ENCODE peak calls at places on chromosomes 3 and 15, in four cellular contexts. One of them, this sample, is unnamed.

GRCh38 chr15:92365079-92365478 is 28.6 kb upstream of the ST8SIA2 start:
- DNase-seq in AG04449: no peak
- DNase-seq in Peyer's patch: no peak
- DNase-seq in brain microvascular endothelial cell: peak; percentile 83
- DNase-seq in this sample: peak; percentile 75

GRCh38 chr3:22377421-22377820 is 626.4 kb upstream of the ZNF385D start:
- DNase-seq in AG04449: no peak
- DNase-seq in Peyer's patch: no peak
- DNase-seq in brain microvascular endothelial cell: peak; percentile 73
- DNase-seq in this sample: peak; percentile 74

GRCh38 chr3:33956211-33956610 is 157.8 kb downstream of the PDCD6IP start:
- DNase-seq in AG04449: no peak
- DNase-seq in Peyer's patch: no peak
- DNase-seq in brain microvascular endothelial cell: no peak
- DNase-seq in this sample: no peak

GRCh38 chr3:44914936-44915335 is 40.5 kb downstream of the TGM4 start:
- DNase-seq in AG04449: no peak
- DNase-seq in Peyer's patch: peak; percentile 42
- DNase-seq in brain microvascular endothelial cell: no peak
- DNase-seq in this sample: peak; percentile 14

GRCh38 chr3:49998326-49998725 is 58.4 kb downstream of the RBM6 start:
- DNase-seq in AG04449: no peak
- DNase-seq in Peyer's patch: no peak
- DNase-seq in brain microvascular endothelial cell: peak; percentile 37
- DNase-seq in this sample: peak; percentile 62

GRCh38 chr3:127045435-127046045 is 62.6 kb downstream of the PLXNA1 start:
- DNase-seq in AG04449: no peak
- DNase-seq in Peyer's patch: no peak
- DNase-seq in brain microvascular endothelial cell: no peak
- DNase-seq in this sample: no peak

GRCh38 chr15:89494006-89494405 is 2.4 kb downstream of the RHCG start:
- DNase-seq in AG04449: no peak
- DNase-seq in Peyer's patch: peak; percentile 7
- DNase-seq in brain microvascular endothelial cell: no peak
- DNase-seq in this sample: no peak

GRCh38 chr3:88142094-88142624 is 7.6 kb upstream of the C3orf38 start:
- DNase-seq in AG04449: no peak
- DNase-seq in Peyer's patch: no peak
- DNase-seq in brain microvascular endothelial cell: no peak
- DNase-seq in this sample: peak; percentile 19

GRCh38 chr3:49397470-49397869 is 14.3 kb downstream of the RHOA start:
- DNase-seq in AG04449: no peak
- DNase-seq in Peyer's patch: no peak
- DNase-seq in brain microvascular endothelial cell: peak; percentile 47
- DNase-seq in this sample: peak; percentile 18

GRCh38 chr15:31487811-31488436 is 161.3 kb downstream of the KLF13 start:
- DNase-seq in AG04449: no peak
- DNase-seq in Peyer's patch: peak; percentile 46
- DNase-seq in brain microvascular endothelial cell: peak; percentile 40
- DNase-seq in this sample: no peak

GRCh38 chr15:76398702-76399101 is 62.1 kb downstream of the ISL2 start:
- DNase-seq in AG04449: no peak
- DNase-seq in Peyer's patch: no peak
- DNase-seq in brain microvascular endothelial cell: no peak
- DNase-seq in this sample: no peak

GRCh38 chr3:171417813-171418212 is 42.4 kb downstream of the TNIK start:
- DNase-seq in AG04449: peak; percentile 34
- DNase-seq in Peyer's patch: peak; percentile 53
- DNase-seq in brain microvascular endothelial cell: peak; percentile 92
- DNase-seq in this sample: peak; percentile 88

GRCh38 chr15:66096711-66097058 is 156.9 kb downstream of the MEGF11 start:
- DNase-seq in AG04449: no peak
- DNase-seq in Peyer's patch: peak; percentile 17
- DNase-seq in brain microvascular endothelial cell: no peak
- DNase-seq in this sample: no peak

GRCh38 chr3:196697270-196697669 is 14.8 kb downstream of the CEP19 start:
- DNase-seq in AG04449: no peak
- DNase-seq in Peyer's patch: no peak
- DNase-seq in brain microvascular endothelial cell: no peak
- DNase-seq in this sample: no peak

GRCh38 chr3:47016086-47016933 is 36.8 kb downstream of the NBEAL2 start:
- DNase-seq in AG04449: no peak
- DNase-seq in Peyer's patch: peak; percentile 49
- DNase-seq in brain microvascular endothelial cell: no peak
- DNase-seq in this sample: no peak

GRCh38 chr15:23690450-23690852 is 3.3 kb upstream of the NDN start:
- DNase-seq in AG04449: peak; percentile 12
- DNase-seq in Peyer's patch: peak; percentile 53
- DNase-seq in brain microvascular endothelial cell: no peak
- DNase-seq in this sample: peak; percentile 38

GRCh38 chr3:127491323-127491722 is 99.2 kb downstream of the TPRA1 start:
- DNase-seq in AG04449: no peak
- DNase-seq in Peyer's patch: no peak
- DNase-seq in brain microvascular endothelial cell: no peak
- DNase-seq in this sample: no peak

GRCh38 chr15:34984884-34985630 is 3.0 kb downstream of the ZNF770 start:
- DNase-seq in AG04449: no peak
- DNase-seq in Peyer's patch: no peak
- DNase-seq in brain microvascular endothelial cell: no peak
- DNase-seq in this sample: peak; percentile 29

GRCh38 chr3:196563721-196564225 is 4.6 kb downstream of the WDR53 start:
- DNase-seq in AG04449: no peak
- DNase-seq in Peyer's patch: no peak
- DNase-seq in brain microvascular endothelial cell: peak; percentile 14
- DNase-seq in this sample: peak; percentile 40

GRCh38 chr15:63466378-63467192 is 37.8 kb upstream of the USP3 start:
- DNase-seq in AG04449: no peak
- DNase-seq in Peyer's patch: peak; percentile 69
- DNase-seq in brain microvascular endothelial cell: peak; percentile 65
- DNase-seq in this sample: peak; percentile 70

GRCh38 chr3:69547457-69548014 is 161.6 kb upstream of the FRMD4B start:
- DNase-seq in AG04449: no peak
- DNase-seq in Peyer's patch: no peak
- DNase-seq in brain microvascular endothelial cell: no peak
- DNase-seq in this sample: no peak

GRCh38 chr3:184259878-184260570 is 1.3 kb downstream of the CAMK2N2 start:
- DNase-seq in AG04449: no peak
- DNase-seq in Peyer's patch: peak; percentile 53
- DNase-seq in brain microvascular endothelial cell: peak; percentile 20
- DNase-seq in this sample: no peak

GRCh38 chr3:171878441-171879225 is 35.5 kb downstream of the TMEM212 start:
- DNase-seq in AG04449: no peak
- DNase-seq in Peyer's patch: no peak
- DNase-seq in brain microvascular endothelial cell: no peak
- DNase-seq in this sample: peak; percentile 74

GRCh38 chr15:57135800-57136199 is 217.4 kb downstream of the TCF12 start:
- DNase-seq in AG04449: no peak
- DNase-seq in Peyer's patch: no peak
- DNase-seq in brain microvascular endothelial cell: no peak
- DNase-seq in this sample: no peak

GRCh38 chr15:57134877-57135276 is 216.4 kb downstream of the TCF12 start:
- DNase-seq in AG04449: no peak
- DNase-seq in Peyer's patch: no peak
- DNase-seq in brain microvascular endothelial cell: no peak
- DNase-seq in this sample: no peak

GRCh38 chr15:57129064-57129463 is 210.6 kb downstream of the TCF12 start:
- DNase-seq in AG04449: no peak
- DNase-seq in Peyer's patch: no peak
- DNase-seq in brain microvascular endothelial cell: no peak
- DNase-seq in this sample: no peak

GRCh38 chr15:57130956-57131355 is 212.5 kb downstream of the TCF12 start:
- DNase-seq in AG04449: no peak
- DNase-seq in Peyer's patch: no peak
- DNase-seq in brain microvascular endothelial cell: no peak
- DNase-seq in this sample: no peak

GRCh38 chr15:57133127-57133968 is 214.9 kb downstream of the TCF12 start:
- DNase-seq in AG04449: no peak
- DNase-seq in Peyer's patch: no peak
- DNase-seq in brain microvascular endothelial cell: no peak
- DNase-seq in this sample: peak; percentile 35
- TF ChIP-seq CTCF in AG04449: no peak
- TF ChIP-seq CTCF in Peyer's patch: no peak
- TF ChIP-seq CTCF in brain microvascular endothelial cell: no peak
- TF ChIP-seq CTCF in this sample: no peak

GRCh38 chr15:75367406-75367912 is 948 bp downstream of the MAN2C1 start:
- DNase-seq in AG04449: no peak
- DNase-seq in Peyer's patch: no peak
- DNase-seq in brain microvascular endothelial cell: no peak
- DNase-seq in this sample: no peak
- TF ChIP-seq CTCF in AG04449: no peak
- TF ChIP-seq CTCF in Peyer's patch: no peak
- TF ChIP-seq CTCF in brain microvascular endothelial cell: no peak
- TF ChIP-seq CTCF in this sample: no peak

DNA sequence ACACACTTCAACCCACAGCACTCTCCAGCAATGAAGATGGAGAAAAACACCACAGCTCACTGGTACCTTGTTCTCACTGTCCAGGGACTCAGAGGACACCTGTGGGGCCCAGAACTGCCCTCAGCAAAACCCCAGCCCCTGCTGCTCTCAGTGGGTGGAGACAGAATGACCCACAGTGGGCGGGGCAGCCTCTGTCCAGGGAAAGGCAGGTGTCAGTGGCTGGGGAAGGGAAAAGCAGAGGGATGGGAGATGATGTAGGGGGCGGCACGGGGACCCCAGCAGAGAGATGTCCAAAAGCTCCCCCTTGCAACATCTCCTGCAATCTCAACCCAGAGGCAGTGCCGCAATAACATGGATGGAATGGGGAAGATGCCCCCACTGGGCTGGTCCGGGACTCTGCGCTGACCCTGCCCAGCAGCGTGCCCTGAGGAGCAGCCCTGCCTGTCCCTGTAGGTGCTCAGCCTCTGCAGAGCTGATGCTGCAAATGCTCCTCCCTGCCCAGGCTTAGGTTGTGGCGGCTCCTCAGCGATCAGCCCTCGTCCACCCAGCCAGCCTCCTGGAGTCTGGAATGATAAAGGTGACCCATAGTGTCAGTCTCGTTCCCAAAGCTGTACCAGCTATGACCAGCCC is 193.9 kb downstream of the XXYLT1 start:
- DNase-seq in AG04449: no peak
- DNase-seq in Peyer's patch: no peak
- DNase-seq in brain microvascular endothelial cell: no peak
- DNase-seq in this sample: no peak
- TF ChIP-seq CTCF in AG04449: no peak
- TF ChIP-seq CTCF in Peyer's patch: no peak
- TF ChIP-seq CTCF in brain microvascular endothelial cell: no peak
- TF ChIP-seq CTCF in this sample: no peak

GRCh38 chr15:94375997-94376396 is 144.6 kb downstream of the MCTP2 start:
- DNase-seq in AG04449: no peak
- DNase-seq in Peyer's patch: no peak
- DNase-seq in brain microvascular endothelial cell: no peak
- DNase-seq in this sample: no peak
- TF ChIP-seq CTCF in AG04449: no peak
- TF ChIP-seq CTCF in Peyer's patch: no peak
- TF ChIP-seq CTCF in brain microvascular endothelial cell: no peak
- TF ChIP-seq CTCF in this sample: no peak

DNA sequence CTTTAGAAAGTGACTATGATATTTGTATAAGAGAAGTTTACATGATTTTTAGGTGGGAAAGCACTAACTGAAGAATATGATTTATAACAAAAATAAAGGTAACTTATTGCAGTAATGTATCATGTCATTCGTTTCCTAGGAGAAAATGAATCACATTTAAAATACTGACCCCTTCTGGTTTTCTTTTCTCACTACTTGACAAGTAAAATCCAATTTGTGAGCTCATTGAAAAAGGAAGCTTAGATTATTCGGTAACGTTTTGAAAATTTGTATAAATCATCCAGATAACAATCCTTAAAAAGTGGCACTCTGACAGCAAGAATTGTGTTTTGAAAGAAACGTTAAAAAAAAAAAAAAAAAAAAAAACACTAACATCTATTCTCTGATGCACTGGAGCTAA is 39.0 kb downstream of the NSUN3 start:
- DNase-seq in AG04449: no peak
- DNase-seq in Peyer's patch: no peak
- DNase-seq in brain microvascular endothelial cell: no peak
- DNase-seq in this sample: peak; percentile 17
- TF ChIP-seq CTCF in AG04449: no peak
- TF ChIP-seq CTCF in Peyer's patch: no peak
- TF ChIP-seq CTCF in brain microvascular endothelial cell: no peak
- TF ChIP-seq CTCF in this sample: peak; percentile 24

GRCh38 chr3:117127147-117127546 is 417.6 kb downstream of the TUSC7 start:
- DNase-seq in AG04449: no peak
- DNase-seq in Peyer's patch: no peak
- DNase-seq in brain microvascular endothelial cell: no peak
- DNase-seq in this sample: no peak
- TF ChIP-seq CTCF in AG04449: no peak
- TF ChIP-seq CTCF in Peyer's patch: no peak
- TF ChIP-seq CTCF in brain microvascular endothelial cell: no peak
- TF ChIP-seq CTCF in this sample: no peak

DNA sequence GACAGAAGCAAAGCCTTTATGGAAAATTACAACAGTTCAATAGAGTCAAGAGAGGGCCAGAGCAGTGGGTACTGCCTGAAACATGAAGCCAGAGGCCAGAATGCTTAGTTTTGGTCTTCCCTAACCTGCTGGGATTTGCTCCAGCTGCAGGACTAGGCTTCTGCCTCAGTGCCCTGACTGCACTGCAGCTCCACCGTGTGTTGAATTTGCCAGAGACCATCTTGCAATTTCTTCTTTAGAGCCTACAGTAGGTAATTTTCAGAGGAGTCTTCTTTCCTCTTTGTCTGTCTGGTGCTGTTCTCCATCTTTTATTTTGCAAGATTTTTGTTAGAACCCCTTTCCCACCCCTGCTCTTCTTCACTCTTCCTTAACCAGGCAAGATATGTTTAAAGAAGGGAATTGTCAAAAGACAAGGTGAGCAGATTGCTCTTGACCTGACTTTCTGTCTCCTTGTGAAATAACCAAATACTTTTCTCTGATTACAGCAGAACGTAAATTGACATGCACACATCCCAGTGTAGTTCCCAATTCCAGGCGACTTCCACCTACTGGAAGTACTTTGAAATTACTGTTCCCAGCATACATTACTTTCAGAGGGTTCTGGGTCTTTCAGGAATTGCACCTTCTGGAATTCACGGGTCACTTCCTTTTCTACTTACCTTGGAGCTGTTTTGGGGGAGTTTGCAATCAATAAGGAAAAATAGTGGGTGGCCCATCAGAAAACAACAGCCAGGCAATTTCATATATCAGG is 161.2 kb downstream of the MINAR1 start:
- DNase-seq in AG04449: no peak
- DNase-seq in Peyer's patch: no peak
- DNase-seq in brain microvascular endothelial cell: no peak
- DNase-seq in this sample: no peak
- TF ChIP-seq CTCF in AG04449: no peak
- TF ChIP-seq CTCF in Peyer's patch: no peak
- TF ChIP-seq CTCF in brain microvascular endothelial cell: peak; percentile 44
- TF ChIP-seq CTCF in this sample: peak; percentile 19

GRCh38 chr15:80180986-80181385 is 28.2 kb downstream of the FAH start:
- DNase-seq in AG04449: no peak
- DNase-seq in Peyer's patch: no peak
- DNase-seq in brain microvascular endothelial cell: no peak
- DNase-seq in this sample: no peak
- TF ChIP-seq CTCF in AG04449: no peak
- TF ChIP-seq CTCF in Peyer's patch: no peak
- TF ChIP-seq CTCF in brain microvascular endothelial cell: no peak
- TF ChIP-seq CTCF in this sample: no peak

GRCh38 chr15:30043211-30043655 is 39.5 kb upstream of the GOLGA8J start:
- DNase-seq in AG04449: no peak
- DNase-seq in Peyer's patch: no peak
- DNase-seq in brain microvascular endothelial cell: no peak
- DNase-seq in this sample: peak; percentile 53
- TF ChIP-seq CTCF in AG04449: peak; percentile 1
- TF ChIP-seq CTCF in Peyer's patch: peak; percentile 51
- TF ChIP-seq CTCF in brain microvascular endothelial cell: no peak
- TF ChIP-seq CTCF in this sample: peak; percentile 36